ENCODE peak calls at places on chromosomes 16 and 17, in nine cellular contexts. R is heart right ventricle; W is RCC 7860; K is HTR-8/SVneo; O is activated CD4-positive, alpha-beta T cell treated with anti-CD3 and anti-CD28 coated beads for 1 hour; C is NCI-H1092; P is skeletal muscle cell; S is MCF 10A; Q is activated T-cell treated with anti-CD3 and anti-CD28 coated beads, Interleukin-2, amount 50 U/mL, for 72 hours. I is an unnamed sample.

GRCh38 chr17:19237389-19238166 is 412 bp downstream of the EPN2 start:
- DNase-seq in Q (no peak), C (no peak), P (no peak), K (peak), W (no peak), S (no peak), R (peak), O (no peak), I (no peak)

GRCh38 chr17:80441133-80441578 is 26.2 kb downstream of the ENDOV start:
- DNase-seq in W (no peak), C (no peak), S (peak), R (peak), O (peak), K (peak), Q (peak), P (no peak), I (peak)

GRCh38 chr16:77584205-77584859 is 138.0 kb upstream of the NUDT7 start:
- DNase-seq in O (no peak), C (peak), Q (peak), W (peak), S (peak), K (peak), R (peak), P (peak), I (peak)

GRCh38 chr17:2054262-2054739 is 602 bp upstream of the HIC1 start:
- DNase-seq in K (no peak), O (no peak), C (no peak), Q (peak), W (no peak), P (no peak), S (peak), R (no peak), I (no peak)

GRCh38 chr17:63534816-63535455 is 11.8 kb downstream of the KCNH6 start:
- DNase-seq in R (no peak), P (no peak), O (no peak), Q (no peak), S (no peak), C (no peak), K (no peak), W (no peak), I (no peak)

GRCh38 chr17:19387921-19388521 is 1.0 kb upstream of the MFAP4 start:
- DNase-seq in S (peak), O (no peak), P (no peak), W (no peak), Q (no peak), C (peak), K (no peak), R (no peak), I (no peak)

GRCh38 chr16:81401035-81401950 is 43.3 kb upstream of the CMIP start:
- DNase-seq in C (no peak), S (peak), W (peak), O (no peak), R (peak), K (peak), P (no peak), Q (no peak), I (no peak)

GRCh38 chr16:71460246-71460645 is 1.8 kb downstream of the ZNF23 start:
- DNase-seq in P (no peak), R (no peak), S (peak), O (no peak), C (no peak), Q (no peak), W (no peak), K (peak), I (no peak)

GRCh38 chr17:40646791-40647548 is 648 bp downstream of the SMARCE1 start:
- DNase-seq in K (no peak), P (peak), S (peak), C (no peak), R (no peak), Q (peak), O (no peak), W (peak), I (no peak)

GRCh38 chr17:44558349-44559287 is 1.3 kb downstream of the FZD2 start:
- DNase-seq in W (no peak), R (no peak), Q (no peak), O (no peak), P (no peak), S (no peak), C (no peak), K (no peak), I (no peak)

GRCh38 chr17:39400547-39401411 is 647 bp downstream of the FBXL20 start:
- DNase-seq in O (no peak), R (peak), W (no peak), S (peak), Q (peak), C (no peak), K (no peak), P (no peak), I (no peak)

GRCh38 chr17:19705201-19705600 is 11.2 kb downstream of the SLC47A2 start:
- DNase-seq in W (no peak), K (no peak), Q (no peak), P (no peak), O (no peak), R (no peak), S (no peak), C (no peak), I (no peak)

GRCh38 chr16:77759821-77760220 is 28.5 kb upstream of the VAT1L start:
- DNase-seq in C (no peak), R (no peak), W (no peak), K (no peak), O (no peak), Q (no peak), P (no peak), S (no peak), I (no peak)

GRCh38 chr17:77685881-77686486 is 272.5 kb upstream of the TNRC6C start:
- DNase-seq in Q (no peak), S (no peak), K (no peak), O (no peak), R (no peak), P (no peak), C (no peak), W (no peak), I (no peak)

GRCh38 chr17:9240659-9241370 is 219.5 kb downstream of the NTN1 start:
- DNase-seq in S (no peak), R (peak), Q (no peak), C (no peak), O (no peak), W (no peak), P (no peak), K (no peak), I (no peak)